ENCODE peak calls at places on chromosomes 2 and 18, in eight cellular contexts. W, U, D, F, Q, I, P and A are unnamed samples.

GRCh38 chr2:230921806-230922595 is 3.0 kb downstream of the GPR55 start:
- DNase-seq in W (no peak), U (no peak), D (no peak), F (no peak), Q (no peak), I (no peak), P (no peak), A (no peak)

GRCh38 chr18:29849145-29849544 is 1193.4 kb downstream of the DSC3 start:
- DNase-seq in W (no peak), U (peak), D (no peak), F (peak), Q (no peak), I (no peak), P (peak), A (peak)

GRCh38 chr18:73156117-73156516 is 288.3 kb upstream of the NETO1 start:
- DNase-seq in W (no peak), U (no peak), D (no peak), F (no peak), Q (no peak), I (no peak), P (no peak), A (peak)

GRCh38 chr2:76385943-76386342 is 675.2 kb upstream of the GCFC2 start:
- DNase-seq in W (no peak), U (no peak), D (no peak), F (no peak), Q (no peak), I (no peak), P (no peak), A (no peak)

GRCh38 chr2:209913786-209914185 is 88.7 kb upstream of the RPE start:
- DNase-seq in W (no peak), U (no peak), D (no peak), F (no peak), Q (no peak), I (no peak), P (no peak), A (no peak)

GRCh38 chr18:56748698-56749268 is 97.6 kb downstream of the WDR7 start:
- DNase-seq in W (no peak), U (peak), D (no peak), F (peak), Q (no peak), I (no peak), P (peak), A (peak)

GRCh38 chr18:14997367-14997766 is 249.4 kb downstream of the ANKRD30B start:
- DNase-seq in W (no peak), U (no peak), D (no peak), F (no peak), Q (no peak), I (no peak), P (no peak), A (no peak)

GRCh38 chr2:152409691-152410597 is 75.0 kb downstream of the FMNL2 start:
- DNase-seq in W (no peak), U (peak), D (no peak), F (no peak), Q (no peak), I (no peak), P (peak), A (peak)

GRCh38 chr2:61887684-61888303 is 662 bp downstream of the CCT4 start:
- DNase-seq in W (no peak), U (peak), D (no peak), F (peak), Q (no peak), I (peak), P (peak), A (peak)

GRCh38 chr2:160246356-160246755 is 46.3 kb upstream of the ITGB6 start:
- DNase-seq in W (no peak), U (no peak), D (peak), F (no peak), Q (no peak), I (no peak), P (no peak), A (peak)